ENCODE peak calls at places on chromosome 12, in ten cellular contexts. One of them, this sample, is unnamed.

GRCh38 chr12:86647800-86648199 is 391.6 kb upstream of the MGAT4C start:
- DNase-seq in neural crest cell: no peak
- DNase-seq in prostate gland: no peak
- DNase-seq in A549: peak; percentile 51
- DNase-seq in choroid plexus epithelial cell: no peak
- DNase-seq in fibroblast of mammary gland: no peak
- DNase-seq in lower lobe of right lung: no peak
- DNase-seq in progenitor cell of endocrine pancreas: no peak
- DNase-seq in lung: no peak
- DNase-seq in bronchial epithelial cell: no peak
- DNase-seq in this sample: no peak

GRCh38 chr12:64522807-64523206 is 70.9 kb downstream of the TBK1 start:
- DNase-seq in lower lobe of right lung: no peak
- DNase-seq in neural crest cell: no peak
- DNase-seq in fibroblast of mammary gland: peak; percentile 62
- DNase-seq in A549: no peak
- DNase-seq in progenitor cell of endocrine pancreas: no peak
- DNase-seq in lung: no peak
- DNase-seq in choroid plexus epithelial cell: no peak
- DNase-seq in bronchial epithelial cell: no peak
- DNase-seq in prostate gland: no peak
- DNase-seq in this sample: peak; percentile 9

GRCh38 chr12:180445-180844 is 33.5 kb downstream of the SLC6A12 start:
- DNase-seq in A549: no peak
- DNase-seq in lower lobe of right lung: peak; percentile 69
- DNase-seq in prostate gland: no peak
- DNase-seq in fibroblast of mammary gland: no peak
- DNase-seq in choroid plexus epithelial cell: peak; percentile 73
- DNase-seq in lung: no peak
- DNase-seq in progenitor cell of endocrine pancreas: no peak
- DNase-seq in neural crest cell: no peak
- DNase-seq in bronchial epithelial cell: no peak
- DNase-seq in this sample: no peak

GRCh38 chr12:20722142-20722541 is 27.0 kb downstream of the SLCO1C1 start:
- DNase-seq in progenitor cell of endocrine pancreas: no peak
- DNase-seq in fibroblast of mammary gland: no peak
- DNase-seq in A549: no peak
- DNase-seq in neural crest cell: no peak
- DNase-seq in bronchial epithelial cell: no peak
- DNase-seq in lower lobe of right lung: no peak
- DNase-seq in choroid plexus epithelial cell: no peak
- DNase-seq in lung: no peak
- DNase-seq in prostate gland: no peak
- DNase-seq in this sample: no peak

GRCh38 chr12:115752913-115753726 is 524.4 kb downstream of the MED13L start:
- DNase-seq in prostate gland: peak; percentile 87
- DNase-seq in lung: peak; percentile 36
- DNase-seq in bronchial epithelial cell: peak; percentile 45
- DNase-seq in lower lobe of right lung: no peak
- DNase-seq in fibroblast of mammary gland: peak; percentile 81
- DNase-seq in A549: peak; percentile 74
- DNase-seq in progenitor cell of endocrine pancreas: no peak
- DNase-seq in choroid plexus epithelial cell: peak; percentile 84
- DNase-seq in neural crest cell: peak; percentile 14
- DNase-seq in this sample: peak; percentile 87

GRCh38 chr12:83318386-83318971 is 631.8 kb downstream of the TMTC2 start:
- DNase-seq in prostate gland: no peak
- DNase-seq in choroid plexus epithelial cell: peak; percentile 1
- DNase-seq in progenitor cell of endocrine pancreas: no peak
- DNase-seq in bronchial epithelial cell: peak; percentile 44
- DNase-seq in lower lobe of right lung: no peak
- DNase-seq in A549: no peak
- DNase-seq in lung: no peak
- DNase-seq in fibroblast of mammary gland: no peak
- DNase-seq in neural crest cell: no peak
- DNase-seq in this sample: no peak

GRCh38 chr12:2652401-2653081 is 142.2 kb upstream of the FKBP4 start:
- DNase-seq in progenitor cell of endocrine pancreas: no peak
- DNase-seq in bronchial epithelial cell: no peak
- DNase-seq in lower lobe of right lung: no peak
- DNase-seq in A549: peak; percentile 20
- DNase-seq in neural crest cell: no peak
- DNase-seq in choroid plexus epithelial cell: no peak
- DNase-seq in fibroblast of mammary gland: no peak
- DNase-seq in prostate gland: no peak
- DNase-seq in lung: no peak
- DNase-seq in this sample: no peak

GRCh38 chr12:96399081-96399918 is 939 bp downstream of the CDK17 start:
- DNase-seq in bronchial epithelial cell: peak; percentile 29
- DNase-seq in neural crest cell: peak; percentile 56
- DNase-seq in lower lobe of right lung: peak; percentile 89
- DNase-seq in A549: peak; percentile 62
- DNase-seq in choroid plexus epithelial cell: peak; percentile 57
- DNase-seq in prostate gland: peak; percentile 72
- DNase-seq in fibroblast of mammary gland: peak; percentile 75
- DNase-seq in progenitor cell of endocrine pancreas: peak; percentile 49
- DNase-seq in lung: peak; percentile 70
- DNase-seq in this sample: peak; percentile 50

GRCh38 chr12:25071366-25071765 is 122.5 kb upstream of the BCAT1 start:
- DNase-seq in choroid plexus epithelial cell: no peak
- DNase-seq in fibroblast of mammary gland: no peak
- DNase-seq in progenitor cell of endocrine pancreas: no peak
- DNase-seq in prostate gland: no peak
- DNase-seq in A549: no peak
- DNase-seq in lower lobe of right lung: no peak
- DNase-seq in bronchial epithelial cell: peak; percentile 26
- DNase-seq in lung: no peak
- DNase-seq in neural crest cell: no peak
- DNase-seq in this sample: no peak

DNA sequence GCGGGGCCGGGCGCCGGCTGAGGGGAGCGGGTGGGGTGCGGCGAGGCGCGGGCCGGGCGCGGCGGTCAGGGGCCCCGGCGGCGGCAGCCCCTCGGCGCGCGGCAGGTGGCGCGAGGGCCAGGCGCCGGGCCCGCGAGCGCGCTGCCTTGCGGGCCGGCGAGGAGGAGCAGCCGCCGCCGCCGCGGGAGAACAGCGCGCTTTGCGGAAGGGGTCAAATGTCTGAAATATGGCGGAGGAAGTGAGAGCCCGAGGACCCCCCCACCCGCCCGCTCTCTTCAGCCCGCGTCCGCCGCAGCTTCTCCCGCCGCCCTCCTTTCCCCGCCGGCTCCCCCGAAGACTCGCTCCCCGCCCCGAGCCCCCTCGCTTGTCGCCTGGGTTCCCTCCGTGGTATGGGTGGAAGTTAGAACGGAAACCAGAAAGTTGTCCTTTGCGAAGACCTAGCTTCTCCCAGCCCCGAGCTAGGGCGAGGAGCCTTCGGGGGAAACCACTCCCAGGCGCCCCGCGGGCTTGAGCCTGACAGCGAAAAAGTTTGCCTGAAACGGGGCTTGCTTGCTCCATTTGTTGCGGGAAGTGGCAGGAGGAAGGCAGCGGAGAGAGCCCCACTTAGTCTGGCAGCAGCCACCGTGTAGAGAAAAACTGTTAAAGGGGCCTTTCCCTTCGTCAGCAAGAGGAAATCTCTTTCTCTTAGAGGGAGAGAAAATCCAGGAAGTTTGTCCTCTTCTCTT is 557 bp downstream of the RAP1B start:
- DNase-seq in lower lobe of right lung: peak; percentile 80
- DNase-seq in choroid plexus epithelial cell: peak; percentile 74
- DNase-seq in progenitor cell of endocrine pancreas: peak; percentile 26
- DNase-seq in bronchial epithelial cell: peak; percentile 42
- DNase-seq in fibroblast of mammary gland: peak; percentile 65
- DNase-seq in lung: peak; percentile 65
- DNase-seq in neural crest cell: peak; percentile 34
- DNase-seq in prostate gland: peak; percentile 58
- DNase-seq in A549: peak; percentile 52
- DNase-seq in this sample: peak; percentile 34
- TF ChIP-seq CTCF in lower lobe of right lung: no peak
- TF ChIP-seq CTCF in choroid plexus epithelial cell: peak; percentile 16
- TF ChIP-seq CTCF in progenitor cell of endocrine pancreas: no peak
- TF ChIP-seq CTCF in bronchial epithelial cell: no peak
- TF ChIP-seq CTCF in fibroblast of mammary gland: no peak
- TF ChIP-seq CTCF in lung: no peak
- TF ChIP-seq CTCF in neural crest cell: no peak
- TF ChIP-seq CTCF in prostate gland: peak; percentile 7
- TF ChIP-seq CTCF in A549: no peak
- TF ChIP-seq CTCF in this sample: no peak

GRCh38 chr12:100987552-100988277 is 193.1 kb downstream of the ANO4 start:
- DNase-seq in lower lobe of right lung: no peak
- DNase-seq in bronchial epithelial cell: peak; percentile 39
- DNase-seq in neural crest cell: peak; percentile 8
- DNase-seq in progenitor cell of endocrine pancreas: peak; percentile 16
- DNase-seq in A549: peak; percentile 24
- DNase-seq in prostate gland: no peak
- DNase-seq in lung: no peak
- DNase-seq in fibroblast of mammary gland: peak; percentile 83
- DNase-seq in choroid plexus epithelial cell: peak; percentile 42
- DNase-seq in this sample: peak; percentile 23

GRCh38 chr12:100988278-100988625 is 193.7 kb downstream of the ANO4 start:
- DNase-seq in A549: no peak
- DNase-seq in bronchial epithelial cell: no peak
- DNase-seq in choroid plexus epithelial cell: no peak
- DNase-seq in fibroblast of mammary gland: no peak
- DNase-seq in progenitor cell of endocrine pancreas: no peak
- DNase-seq in lower lobe of right lung: no peak
- DNase-seq in neural crest cell: no peak
- DNase-seq in lung: no peak
- DNase-seq in prostate gland: no peak
- DNase-seq in this sample: no peak

GRCh38 chr12:100984821-100985220 is 190.2 kb downstream of the ANO4 start:
- DNase-seq in prostate gland: no peak
- DNase-seq in lower lobe of right lung: no peak
- DNase-seq in bronchial epithelial cell: no peak
- DNase-seq in A549: no peak
- DNase-seq in progenitor cell of endocrine pancreas: no peak
- DNase-seq in choroid plexus epithelial cell: no peak
- DNase-seq in neural crest cell: no peak
- DNase-seq in fibroblast of mammary gland: peak; percentile 36
- DNase-seq in lung: no peak
- DNase-seq in this sample: no peak

GRCh38 chr12:100982511-100983183 is 188.1 kb downstream of the ANO4 start:
- DNase-seq in bronchial epithelial cell: no peak
- DNase-seq in neural crest cell: no peak
- DNase-seq in A549: no peak
- DNase-seq in lower lobe of right lung: no peak
- DNase-seq in prostate gland: no peak
- DNase-seq in choroid plexus epithelial cell: no peak
- DNase-seq in lung: no peak
- DNase-seq in fibroblast of mammary gland: no peak
- DNase-seq in progenitor cell of endocrine pancreas: no peak
- DNase-seq in this sample: no peak

DNA sequence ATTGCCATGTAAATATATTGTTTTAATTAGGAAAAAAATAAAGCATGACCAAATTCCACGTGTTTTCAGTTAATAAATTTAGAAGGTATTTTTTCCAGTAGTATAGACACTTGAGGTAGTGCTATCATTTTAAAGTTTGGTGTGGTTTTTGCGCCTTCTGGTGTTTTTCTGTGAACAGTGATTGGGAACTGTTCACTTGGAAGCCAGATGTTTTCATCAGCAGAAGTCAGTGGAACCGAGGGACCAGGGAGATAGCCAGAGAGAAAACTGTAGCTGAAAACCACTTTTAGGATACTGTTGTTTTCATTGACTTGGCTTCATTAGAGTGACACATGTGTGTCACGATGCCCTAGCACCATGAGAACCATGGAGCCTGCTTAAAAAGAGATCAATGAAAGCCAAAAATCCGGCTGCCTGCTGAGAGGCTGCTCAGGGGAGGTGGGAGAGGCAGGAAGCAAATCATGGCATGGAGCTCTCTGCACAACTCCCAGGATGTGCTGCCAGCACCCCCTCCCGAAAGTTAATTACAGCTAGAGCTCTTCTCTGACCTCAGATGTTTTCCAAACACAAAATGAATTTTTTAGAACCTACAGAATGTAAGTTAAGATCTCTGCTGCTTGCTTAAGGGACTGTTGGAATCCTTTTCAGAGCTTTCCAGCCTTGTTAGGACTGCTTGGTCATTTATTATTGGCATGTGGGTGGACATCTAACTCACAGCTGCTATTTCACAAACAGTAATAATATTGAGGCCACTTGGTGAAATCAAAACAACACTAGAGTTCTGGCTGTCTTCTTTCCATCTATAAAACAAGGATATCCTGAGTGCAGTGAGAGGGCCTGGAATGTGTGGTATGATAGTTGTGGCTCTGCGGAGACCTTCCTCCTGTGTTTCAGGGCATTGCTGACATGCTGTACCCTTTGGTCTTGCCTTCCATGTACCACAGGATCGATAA is 192.3 kb downstream of the ANO4 start:
- DNase-seq in bronchial epithelial cell: no peak
- DNase-seq in A549: no peak
- DNase-seq in fibroblast of mammary gland: peak; percentile 68
- DNase-seq in lung: no peak
- DNase-seq in lower lobe of right lung: no peak
- DNase-seq in prostate gland: no peak
- DNase-seq in neural crest cell: no peak
- DNase-seq in choroid plexus epithelial cell: peak; percentile 29
- DNase-seq in progenitor cell of endocrine pancreas: no peak
- DNase-seq in this sample: no peak
- TF ChIP-seq CTCF in bronchial epithelial cell: no peak
- TF ChIP-seq CTCF in A549: no peak
- TF ChIP-seq CTCF in fibroblast of mammary gland: no peak
- TF ChIP-seq CTCF in lung: no peak
- TF ChIP-seq CTCF in lower lobe of right lung: no peak
- TF ChIP-seq CTCF in prostate gland: no peak
- TF ChIP-seq CTCF in neural crest cell: no peak
- TF ChIP-seq CTCF in choroid plexus epithelial cell: no peak
- TF ChIP-seq CTCF in progenitor cell of endocrine pancreas: no peak
- TF ChIP-seq CTCF in this sample: no peak

GRCh38 chr12:6790496-6791150 is 1.3 kb downstream of the CD4 start:
- DNase-seq in choroid plexus epithelial cell: no peak
- DNase-seq in A549: no peak
- DNase-seq in neural crest cell: no peak
- DNase-seq in fibroblast of mammary gland: no peak
- DNase-seq in lower lobe of right lung: no peak
- DNase-seq in prostate gland: no peak
- DNase-seq in bronchial epithelial cell: no peak
- DNase-seq in progenitor cell of endocrine pancreas: no peak
- DNase-seq in lung: no peak
- DNase-seq in this sample: no peak
- TF ChIP-seq CTCF in choroid plexus epithelial cell: no peak
- TF ChIP-seq CTCF in A549: no peak
- TF ChIP-seq CTCF in neural crest cell: no peak
- TF ChIP-seq CTCF in fibroblast of mammary gland: no peak
- TF ChIP-seq CTCF in lower lobe of right lung: no peak
- TF ChIP-seq CTCF in prostate gland: no peak
- TF ChIP-seq CTCF in bronchial epithelial cell: no peak
- TF ChIP-seq CTCF in progenitor cell of endocrine pancreas: no peak
- TF ChIP-seq CTCF in lung: no peak
- TF ChIP-seq CTCF in this sample: no peak

DNA sequence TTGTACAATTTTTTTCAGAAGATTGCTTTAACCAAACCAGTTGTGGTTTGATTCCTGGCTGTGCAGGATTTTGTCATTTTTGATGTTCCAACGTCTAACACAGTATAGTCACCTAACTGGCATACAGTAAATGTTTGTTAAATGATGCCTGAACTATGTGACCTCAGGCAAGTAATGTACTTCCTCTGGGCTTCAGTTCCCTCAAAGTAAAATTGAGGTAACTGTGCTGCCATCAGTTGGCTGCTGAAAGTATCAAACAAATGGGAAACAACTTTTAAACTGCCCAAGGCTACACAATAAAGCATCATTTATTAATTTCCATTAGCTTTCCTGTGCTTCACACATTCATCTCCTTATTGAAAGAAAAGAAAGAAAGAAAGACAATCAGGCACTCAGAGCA is 4.3 kb downstream of the TM7SF3 start:
- DNase-seq in lung: no peak
- DNase-seq in fibroblast of mammary gland: no peak
- DNase-seq in neural crest cell: no peak
- DNase-seq in A549: no peak
- DNase-seq in lower lobe of right lung: no peak
- DNase-seq in prostate gland: no peak
- DNase-seq in progenitor cell of endocrine pancreas: no peak
- DNase-seq in bronchial epithelial cell: peak; percentile 39
- DNase-seq in choroid plexus epithelial cell: no peak
- DNase-seq in this sample: peak; percentile 15
- TF ChIP-seq CTCF in lung: no peak
- TF ChIP-seq CTCF in fibroblast of mammary gland: no peak
- TF ChIP-seq CTCF in neural crest cell: no peak
- TF ChIP-seq CTCF in A549: no peak
- TF ChIP-seq CTCF in lower lobe of right lung: no peak
- TF ChIP-seq CTCF in prostate gland: no peak
- TF ChIP-seq CTCF in progenitor cell of endocrine pancreas: no peak
- TF ChIP-seq CTCF in bronchial epithelial cell: no peak
- TF ChIP-seq CTCF in choroid plexus epithelial cell: no peak
- TF ChIP-seq CTCF in this sample: peak; percentile 13